ENCODE peak calls at places on chromosomes 12 and 14, in ten cellular contexts. L, X, Y, M, P, W, J, T, U and F are unnamed samples.

GRCh38 chr12:69834147-69834546 is 9.1 kb downstream of the MYRFL start:
- DNase-seq in Y (no peak), L (no peak), W (no peak), T (no peak), M (no peak), P (no peak), U (no peak), J (no peak), X (no peak), F (no peak)

GRCh38 chr12:12543959-12544358 is 18.7 kb downstream of the DUSP16 start:
- DNase-seq in Y (no peak), X (no peak), W (no peak), U (no peak), M (no peak), L (no peak), J (no peak), P (no peak), T (no peak), F (no peak)

GRCh38 chr12:9260931-9261330 is 52.7 kb upstream of the PZP start:
- DNase-seq in W (no peak), P (no peak), X (no peak), Y (no peak), L (no peak), U (no peak), M (no peak), T (no peak), J (no peak), F (no peak)

GRCh38 chr14:101121399-101122113 is 218.0 kb upstream of the RTL1 start:
- DNase-seq in W (no peak), Y (no peak), T (no peak), J (no peak), M (no peak), U (no peak), L (no peak), X (no peak), P (no peak), F (no peak)

GRCh38 chr12:6961278-6961694 is 9.2 kb downstream of the PHB2 start:
- DNase-seq in X (peak; percentile 83), L (peak; percentile 90), U (peak; percentile 37), W (no peak), T (peak; percentile 81), P (peak; percentile 89), J (no peak), M (peak; percentile 86), Y (no peak), F (no peak)

GRCh38 chr12:4011597-4011996 is 138.4 kb upstream of the PARP11 start:
- DNase-seq in U (no peak), T (no peak), W (no peak), Y (peak; percentile 75), L (no peak), P (no peak), X (peak; percentile 72), J (no peak), M (no peak), F (no peak)

GRCh38 chr12:63308701-63309100 is 157.7 kb upstream of the AVPR1A start:
- DNase-seq in U (no peak), T (no peak), X (no peak), W (no peak), Y (no peak), J (no peak), P (no peak), L (no peak), M (no peak), F (no peak)

GRCh38 chr14:100536721-100537700 is 50.2 kb downstream of the BEGAIN start:
- DNase-seq in X (no peak), W (no peak), U (no peak), M (no peak), L (no peak), Y (no peak), J (no peak), P (no peak), T (peak; percentile 13), F (no peak)

GRCh38 chr12:24562761-24563392 is 386.0 kb downstream of the BCAT1 start:
- DNase-seq in X (no peak), T (peak; percentile 51), L (no peak), M (no peak), W (peak; percentile 51), J (peak; percentile 65), U (peak; percentile 55), Y (peak; percentile 23), P (no peak), F (peak; percentile 58)

GRCh38 chr12:102120886-102121285 is 903 bp downstream of the PARPBP start:
- DNase-seq in P (no peak), Y (peak; percentile 29), X (peak; percentile 59), W (peak; percentile 18), U (peak; percentile 9), J (no peak), L (no peak), T (no peak), M (no peak), F (no peak)

GRCh38 chr12:663293-663871 is at the start of gene NINJ2:
- DNase-seq in W (peak; percentile 57), M (no peak), L (no peak), P (no peak), T (no peak), Y (no peak), X (no peak), U (no peak), J (no peak), F (no peak)

GRCh38 chr14:67352055-67352454 is 7.5 kb downstream of the ATP6V1D start:
- DNase-seq in J (no peak), T (no peak), W (no peak), U (no peak), M (no peak), X (no peak), L (no peak), Y (no peak), P (no peak), F (no peak)

GRCh38 chr12:90858261-90858660 is 96.7 kb downstream of the CCER1 start:
- DNase-seq in Y (no peak), L (no peak), M (no peak), U (no peak), W (no peak), P (no peak), T (no peak), J (peak; percentile 24), X (peak; percentile 26), F (peak; percentile 18)

GRCh38 chr12:67269632-67270578 is 747 bp downstream of the CAND1 start:
- DNase-seq in X (peak; percentile 37), P (peak; percentile 29), M (peak; percentile 38), Y (peak; percentile 22), T (peak; percentile 47), L (peak; percentile 49), W (peak; percentile 36), J (no peak), U (peak; percentile 57), F (peak; percentile 26)

GRCh38 chr12:88305491-88305890 is 163.4 kb downstream of the TMTC3 start:
- DNase-seq in J (no peak), M (no peak), T (no peak), W (no peak), X (no peak), L (no peak), P (no peak), U (no peak), Y (no peak), F (no peak)

GRCh38 chr12:33581613-33582122 is 142.0 kb upstream of the SYT10 start:
- DNase-seq in J (no peak), X (no peak), W (no peak), T (no peak), L (no peak), P (no peak), U (no peak), M (no peak), Y (no peak), F (no peak)

GRCh38 chr12:1966561-1967211 is 37.6 kb downstream of the DCP1B start:
- DNase-seq in Y (no peak), J (no peak), T (no peak), U (no peak), W (no peak), X (no peak), P (no peak), M (no peak), L (no peak), F (no peak)

GRCh38 chr12:103858953-103859601 is 18.0 kb upstream of the NT5DC3 start:
- DNase-seq in P (no peak), M (no peak), X (peak; percentile 99), W (peak; percentile 86), U (peak; percentile 35), L (no peak), T (peak; percentile 84), J (no peak), Y (peak; percentile 98), F (no peak)

GRCh38 chr14:61322011-61322798 is 826 bp downstream of the PRKCH start:
- DNase-seq in J (no peak), T (no peak), L (peak; percentile 45), U (no peak), X (peak; percentile 53), Y (no peak), P (peak; percentile 36), M (no peak), W (no peak), F (no peak)

GRCh38 chr14:99596071-99596627 is 7.9 kb downstream of the CCDC85C start:
- DNase-seq in Y (no peak), M (no peak), X (peak; percentile 40), J (no peak), T (no peak), W (no peak), L (no peak), P (no peak), U (no peak), F (no peak)

GRCh38 chr12:50581226-50582184 is 76.7 kb downstream of the DIP2B start:
- DNase-seq in X (no peak), T (no peak), Y (no peak), L (no peak), P (no peak), M (no peak), W (peak; percentile 62), U (no peak), J (no peak), F (no peak)

GRCh38 chr14:30876692-30877091 is 2.3 kb downstream of the COCH start:
- DNase-seq in Y (no peak), T (no peak), P (no peak), W (no peak), M (no peak), L (no peak), U (no peak), J (no peak), X (no peak), F (no peak)

GRCh38 chr14:46259536-46259935 is 392.0 kb downstream of the RPL10L start:
- DNase-seq in M (no peak), L (no peak), W (no peak), Y (no peak), U (peak; percentile 10), X (no peak), T (no peak), J (peak; percentile 1), P (no peak), F (no peak)

GRCh38 chr14:81710232-81710845 is 176.7 kb upstream of the SEL1L start:
- DNase-seq in L (no peak), Y (peak; percentile 1), J (peak; percentile 42), U (peak; percentile 39), X (peak; percentile 35), W (peak; percentile 10), M (no peak), T (no peak), P (no peak), F (peak; percentile 15)

GRCh38 chr14:105464501-105464900 is 10.1 kb upstream of the CRIP2 start:
- DNase-seq in T (no peak), Y (no peak), M (no peak), J (no peak), X (no peak), W (no peak), U (no peak), P (no peak), L (no peak), F (no peak)

GRCh38 chr14:97337267-97337666 is 540.1 kb downstream of the VRK1 start:
- DNase-seq in Y (no peak), X (no peak), W (no peak), U (no peak), L (no peak), T (no peak), P (no peak), J (no peak), M (no peak), F (no peak)

GRCh38 chr12:93698307-93699092 is 21.3 kb downstream of the CRADD start:
- DNase-seq in P (no peak), X (no peak), T (no peak), J (no peak), L (no peak), Y (no peak), W (no peak), U (no peak), M (no peak), F (no peak)

GRCh38 chr14:100117647-100118376 is 41.6 kb downstream of the DEGS2 start:
- DNase-seq in U (no peak), Y (no peak), L (no peak), P (no peak), T (no peak), J (no peak), W (no peak), M (no peak), X (no peak), F (no peak)